ENCODE peak calls at places on chromosome 22, in four cellular contexts. One of them, this sample, is unnamed.

GRCh38 chr22:44975444-44976262 is 34.2 kb downstream of the PHF21B start:
- DNase-seq in coronary artery: no peak
- DNase-seq in foreskin fibroblast: peak
- DNase-seq in fibroblast of pulmonary artery: peak
- DNase-seq in this sample: peak

GRCh38 chr22:29302681-29303465 is 3.6 kb upstream of the GAS2L1 start:
- DNase-seq in coronary artery: no peak
- DNase-seq in foreskin fibroblast: no peak
- DNase-seq in fibroblast of pulmonary artery: no peak
- DNase-seq in this sample: no peak

GRCh38 chr22:28903080-28903479 is 19.7 kb downstream of the ZNRF3 start:
- DNase-seq in coronary artery: no peak
- DNase-seq in foreskin fibroblast: peak
- DNase-seq in fibroblast of pulmonary artery: no peak
- DNase-seq in this sample: no peak

GRCh38 chr22:23715811-23716355 is 25.1 kb downstream of the RGL4 start:
- DNase-seq in coronary artery: no peak
- DNase-seq in foreskin fibroblast: no peak
- DNase-seq in fibroblast of pulmonary artery: peak
- DNase-seq in this sample: no peak

GRCh38 chr22:21816787-21817496 is 50.5 kb downstream of the MAPK1 start:
- DNase-seq in coronary artery: no peak
- DNase-seq in foreskin fibroblast: peak
- DNase-seq in fibroblast of pulmonary artery: peak
- DNase-seq in this sample: no peak

GRCh38 chr22:24315367-24315781 is 44.7 kb downstream of the SPECC1L start:
- DNase-seq in coronary artery: no peak
- DNase-seq in foreskin fibroblast: no peak
- DNase-seq in fibroblast of pulmonary artery: no peak
- DNase-seq in this sample: no peak

GRCh38 chr22:23067023-23067650 is 3.2 kb upstream of the GNAZ start:
- DNase-seq in coronary artery: peak
- DNase-seq in foreskin fibroblast: no peak
- DNase-seq in fibroblast of pulmonary artery: no peak
- DNase-seq in this sample: peak

GRCh38 chr22:44802956-44803355 is 50.6 kb downstream of the ARHGAP8 start:
- DNase-seq in coronary artery: no peak
- DNase-seq in foreskin fibroblast: no peak
- DNase-seq in fibroblast of pulmonary artery: no peak
- DNase-seq in this sample: no peak

GRCh38 chr22:20763630-20764029 is 10.3 kb upstream of the SERPIND1 start:
- DNase-seq in coronary artery: no peak
- DNase-seq in foreskin fibroblast: no peak
- DNase-seq in fibroblast of pulmonary artery: no peak
- DNase-seq in this sample: no peak

DNA sequence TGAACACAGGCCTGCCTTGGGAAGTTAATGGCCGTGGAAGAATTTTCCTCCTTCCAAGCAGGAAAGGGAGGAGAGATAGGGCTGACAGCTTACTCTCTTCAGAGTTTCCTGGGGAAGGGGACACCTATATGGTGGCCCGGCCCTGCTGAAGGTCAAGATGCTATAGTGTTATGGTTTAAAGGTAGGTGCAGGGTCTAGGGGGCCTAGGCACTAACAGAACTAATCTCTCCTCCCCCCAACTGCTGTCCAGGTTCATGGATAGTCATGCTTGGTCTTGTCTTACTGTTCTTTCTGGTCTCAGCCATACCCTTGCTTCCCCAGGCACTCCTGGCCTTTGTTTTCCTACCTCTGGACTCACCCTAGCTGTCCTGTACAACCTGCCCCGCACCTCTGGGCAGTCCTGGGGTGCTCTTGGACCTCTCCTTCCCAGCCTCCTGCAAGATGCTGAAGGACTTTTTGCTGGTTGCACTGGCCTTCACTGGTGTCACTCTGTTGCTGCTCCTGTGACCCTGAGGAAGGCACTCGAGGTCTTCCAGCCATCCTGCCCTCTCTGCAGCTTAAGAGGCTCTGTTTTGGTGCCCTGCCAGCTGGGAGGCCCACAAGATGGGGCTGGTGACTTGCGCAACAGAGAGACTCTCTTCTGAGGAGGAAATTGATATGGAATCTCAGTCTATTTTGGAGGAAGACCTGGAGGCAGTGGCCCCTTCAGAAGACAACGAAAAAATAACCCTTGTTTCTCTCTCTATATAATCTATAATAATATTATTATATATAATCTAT is 17.9 kb downstream of the SEC14L3 start:
- DNase-seq in coronary artery: no peak
- DNase-seq in foreskin fibroblast: peak
- DNase-seq in fibroblast of pulmonary artery: peak
- DNase-seq in this sample: no peak
- TF ChIP-seq CTCF in coronary artery: no peak
- TF ChIP-seq CTCF in foreskin fibroblast: no peak
- TF ChIP-seq CTCF in fibroblast of pulmonary artery: no peak
- TF ChIP-seq CTCF in this sample: no peak

GRCh38 chr22:18152519-18152918 is 2.5 kb downstream of the USP18 start:
- DNase-seq in coronary artery: peak
- DNase-seq in foreskin fibroblast: no peak
- DNase-seq in fibroblast of pulmonary artery: no peak
- DNase-seq in this sample: no peak

GRCh38 chr22:18157714-18158028 is 7.7 kb downstream of the USP18 start:
- DNase-seq in coronary artery: no peak
- DNase-seq in foreskin fibroblast: no peak
- DNase-seq in fibroblast of pulmonary artery: no peak
- DNase-seq in this sample: no peak

GRCh38 chr22:18154821-18155390 is 4.9 kb downstream of the USP18 start:
- DNase-seq in coronary artery: peak
- DNase-seq in foreskin fibroblast: no peak
- DNase-seq in fibroblast of pulmonary artery: no peak
- DNase-seq in this sample: no peak

GRCh38 chr22:18156878-18157713 is 7.1 kb downstream of the USP18 start:
- DNase-seq in coronary artery: peak
- DNase-seq in foreskin fibroblast: peak
- DNase-seq in fibroblast of pulmonary artery: peak
- DNase-seq in this sample: peak
- TF ChIP-seq CTCF in coronary artery: peak
- TF ChIP-seq CTCF in foreskin fibroblast: peak
- TF ChIP-seq CTCF in fibroblast of pulmonary artery: peak
- TF ChIP-seq CTCF in this sample: peak

GRCh38 chr22:48222742-48223487 is 1460.5 kb downstream of the TBC1D22A start:
- DNase-seq in coronary artery: peak
- DNase-seq in foreskin fibroblast: no peak
- DNase-seq in fibroblast of pulmonary artery: no peak
- DNase-seq in this sample: no peak

GRCh38 chr22:48212727-48213126 is 1450.3 kb downstream of the TBC1D22A start:
- DNase-seq in coronary artery: no peak
- DNase-seq in foreskin fibroblast: no peak
- DNase-seq in fibroblast of pulmonary artery: no peak
- DNase-seq in this sample: no peak

GRCh38 chr22:48218889-48219420 is 1456.5 kb downstream of the TBC1D22A start:
- DNase-seq in coronary artery: peak
- DNase-seq in foreskin fibroblast: no peak
- DNase-seq in fibroblast of pulmonary artery: no peak
- DNase-seq in this sample: no peak

DNA sequence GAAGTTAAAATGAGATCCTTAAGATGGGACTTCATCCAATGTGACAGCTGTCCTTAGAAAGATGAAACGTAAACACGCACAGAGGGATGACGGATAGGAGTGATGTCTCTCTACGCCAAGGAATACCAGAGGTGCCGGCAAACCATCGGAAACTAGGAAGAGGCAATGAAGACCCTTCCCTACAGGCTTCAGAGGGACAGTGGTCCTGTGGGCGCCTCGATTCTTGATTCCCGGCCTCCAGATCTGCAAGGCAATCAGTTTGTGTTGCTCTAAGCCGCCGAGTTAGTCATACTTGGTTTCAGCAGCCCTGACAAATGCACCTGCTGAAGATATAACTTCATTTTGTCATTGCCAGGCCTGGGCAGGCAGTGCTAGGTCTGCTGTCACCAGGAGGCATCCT is 1455.1 kb downstream of the TBC1D22A start:
- DNase-seq in coronary artery: peak
- DNase-seq in foreskin fibroblast: no peak
- DNase-seq in fibroblast of pulmonary artery: no peak
- DNase-seq in this sample: no peak
- TF ChIP-seq CTCF in coronary artery: no peak
- TF ChIP-seq CTCF in foreskin fibroblast: no peak
- TF ChIP-seq CTCF in fibroblast of pulmonary artery: no peak
- TF ChIP-seq CTCF in this sample: no peak

GRCh38 chr22:35627267-35628041 is 10.3 kb upstream of the MB start:
- DNase-seq in coronary artery: peak
- DNase-seq in foreskin fibroblast: peak
- DNase-seq in fibroblast of pulmonary artery: peak
- DNase-seq in this sample: peak
- TF ChIP-seq CTCF in coronary artery: peak
- TF ChIP-seq CTCF in foreskin fibroblast: peak
- TF ChIP-seq CTCF in fibroblast of pulmonary artery: peak
- TF ChIP-seq CTCF in this sample: no peak

GRCh38 chr22:47125603-47126002 is 363.2 kb downstream of the TBC1D22A start:
- DNase-seq in coronary artery: no peak
- DNase-seq in foreskin fibroblast: peak
- DNase-seq in fibroblast of pulmonary artery: peak
- DNase-seq in this sample: no peak
- TF ChIP-seq CTCF in coronary artery: no peak
- TF ChIP-seq CTCF in foreskin fibroblast: no peak
- TF ChIP-seq CTCF in fibroblast of pulmonary artery: peak
- TF ChIP-seq CTCF in this sample: no peak

GRCh38 chr22:49111085-49111484 is 716.6 kb downstream of the BRD1 start:
- DNase-seq in coronary artery: no peak
- DNase-seq in foreskin fibroblast: no peak
- DNase-seq in fibroblast of pulmonary artery: no peak
- DNase-seq in this sample: no peak

GRCh38 chr22:49106136-49106930 is 721.3 kb downstream of the BRD1 start:
- DNase-seq in coronary artery: no peak
- DNase-seq in foreskin fibroblast: no peak
- DNase-seq in fibroblast of pulmonary artery: no peak
- DNase-seq in this sample: no peak

GRCh38 chr22:49107561-49107960 is 720.1 kb downstream of the BRD1 start:
- DNase-seq in coronary artery: no peak
- DNase-seq in foreskin fibroblast: no peak
- DNase-seq in fibroblast of pulmonary artery: no peak
- DNase-seq in this sample: no peak

GRCh38 chr22:49107961-49108530 is 719.6 kb downstream of the BRD1 start:
- DNase-seq in coronary artery: no peak
- DNase-seq in foreskin fibroblast: no peak
- DNase-seq in fibroblast of pulmonary artery: no peak
- DNase-seq in this sample: no peak

GRCh38 chr22:49108636-49109315 is 718.9 kb downstream of the BRD1 start:
- DNase-seq in coronary artery: no peak
- DNase-seq in foreskin fibroblast: no peak
- DNase-seq in fibroblast of pulmonary artery: no peak
- DNase-seq in this sample: no peak
- TF ChIP-seq CTCF in coronary artery: no peak
- TF ChIP-seq CTCF in foreskin fibroblast: no peak
- TF ChIP-seq CTCF in fibroblast of pulmonary artery: no peak
- TF ChIP-seq CTCF in this sample: no peak

GRCh38 chr22:37732699-37733607 is 36.1 kb downstream of the TRIOBP start:
- DNase-seq in coronary artery: no peak
- DNase-seq in foreskin fibroblast: no peak
- DNase-seq in fibroblast of pulmonary artery: no peak
- DNase-seq in this sample: no peak

GRCh38 chr22:37731804-37732471 is 35.1 kb downstream of the TRIOBP start:
- DNase-seq in coronary artery: no peak
- DNase-seq in foreskin fibroblast: no peak
- DNase-seq in fibroblast of pulmonary artery: no peak
- DNase-seq in this sample: no peak

GRCh38 chr22:37725551-37726239 is 28.8 kb downstream of the TRIOBP start:
- DNase-seq in coronary artery: no peak
- DNase-seq in foreskin fibroblast: no peak
- DNase-seq in fibroblast of pulmonary artery: no peak
- DNase-seq in this sample: no peak

GRCh38 chr22:37726240-37726887 is 29.5 kb downstream of the TRIOBP start:
- DNase-seq in coronary artery: no peak
- DNase-seq in foreskin fibroblast: peak
- DNase-seq in fibroblast of pulmonary artery: peak
- DNase-seq in this sample: no peak

DNA sequence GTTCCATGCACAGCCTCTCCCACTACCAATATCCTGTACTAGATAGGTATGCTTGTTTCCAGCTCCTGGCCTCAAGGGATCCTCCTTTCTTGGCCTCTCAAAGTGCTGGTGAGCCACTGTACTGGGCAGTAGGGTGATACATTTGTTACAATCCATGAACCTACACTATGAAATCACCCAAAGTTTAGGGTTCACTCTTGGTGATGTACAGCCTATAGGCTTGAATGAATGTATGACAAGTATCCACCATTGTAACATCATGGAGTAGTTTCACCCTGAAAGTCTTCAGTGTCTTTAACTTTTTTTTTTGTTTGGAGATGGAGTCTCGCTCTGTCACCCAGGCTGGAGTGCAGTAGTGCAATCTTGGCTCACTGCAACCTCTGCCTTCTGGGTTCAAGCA is 31.8 kb downstream of the TRIOBP start:
- DNase-seq in coronary artery: no peak
- DNase-seq in foreskin fibroblast: no peak
- DNase-seq in fibroblast of pulmonary artery: no peak
- DNase-seq in this sample: no peak
- TF ChIP-seq CTCF in coronary artery: no peak
- TF ChIP-seq CTCF in foreskin fibroblast: no peak
- TF ChIP-seq CTCF in fibroblast of pulmonary artery: no peak
- TF ChIP-seq CTCF in this sample: no peak

GRCh38 chr22:40955516-40955915 is 4.3 kb downstream of the RBX1 start:
- DNase-seq in coronary artery: no peak
- DNase-seq in foreskin fibroblast: peak
- DNase-seq in fibroblast of pulmonary artery: peak
- DNase-seq in this sample: no peak
- TF ChIP-seq CTCF in coronary artery: no peak
- TF ChIP-seq CTCF in foreskin fibroblast: no peak
- TF ChIP-seq CTCF in fibroblast of pulmonary artery: no peak
- TF ChIP-seq CTCF in this sample: no peak